ENCODE peak calls at places on chromosomes 2 and 18, in five cellular contexts. F is foreskin keratinocyte, O is HCEC 1CT, V is NCI-H460, G is anterior cingulate cortex. P is an unnamed sample.

GRCh38 chr2:64101141-64101591 is 43.1 kb downstream of the PELI1 start:
- DNase-seq in F (no peak), V (no peak), O (no peak), G (no peak), P (no peak)

GRCh38 chr2:127100261-127101047 is 6.5 kb downstream of the BIN1 start:
- DNase-seq in F (no peak), O (no peak), G (no peak), V (no peak), P (no peak)

GRCh38 chr2:28689764-28690163 is 61.9 kb upstream of the PPP1CB start:
- DNase-seq in V (no peak), F (no peak), G (no peak), O (no peak), P (no peak)

GRCh38 chr18:44232500-44232899 is 448.2 kb upstream of the SETBP1 start:
- DNase-seq in O (no peak), V (no peak), G (no peak), F (no peak), P (no peak)

GRCh38 chr2:128491845-128492244 is 173.2 kb upstream of the HS6ST1 start:
- DNase-seq in F (no peak), V (no peak), G (no peak), O (no peak), P (no peak)

GRCh38 chr2:19176977-19177376 is 181.4 kb downstream of the OSR1 start:
- DNase-seq in F (no peak), O (peak), V (no peak), G (no peak), P (no peak)

GRCh38 chr2:128783193-128783671 is 464.6 kb upstream of the HS6ST1 start:
- DNase-seq in O (no peak), F (no peak), G (no peak), V (no peak), P (no peak)

GRCh38 chr2:224915126-224915525 is 127.1 kb downstream of the DOCK10 start:
- DNase-seq in G (no peak), V (no peak), O (no peak), F (no peak), P (no peak)

GRCh38 chr2:13091463-13091862 is 374.7 kb downstream of the TRIB2 start:
- DNase-seq in O (peak), F (no peak), G (no peak), V (no peak), P (no peak)

GRCh38 chr2:110806053-110806452 is 73.7 kb downstream of the ACOXL start:
- DNase-seq in F (no peak), G (no peak), V (no peak), O (no peak), P (no peak)

GRCh38 chr2:237574894-237575868 is 8.8 kb downstream of the PRLH start:
- DNase-seq in F (peak), G (no peak), O (no peak), V (no peak), P (peak)

GRCh38 chr2:105396254-105397024 is 2.4 kb downstream of the FHL2 start:
- DNase-seq in O (peak), G (no peak), F (peak), V (peak), P (no peak)

GRCh38 chr2:15049096-15049993 is 416.8 kb downstream of the LRATD1 start:
- DNase-seq in G (no peak), F (no peak), V (no peak), O (no peak), P (no peak)

GRCh38 chr18:23994361-23994902 is 20.1 kb upstream of the TTC39C start:
- DNase-seq in G (no peak), F (peak), O (peak), V (peak), P (peak)

GRCh38 chr2:158969717-158970521 is 1.5 kb downstream of the TANC1 start:
- DNase-seq in F (no peak), G (no peak), O (no peak), V (no peak), P (peak)

GRCh38 chr2:82650038-82650437 is 1809.0 kb downstream of the SUCLG1 start:
- DNase-seq in O (peak), F (no peak), G (no peak), V (no peak), P (no peak)

GRCh38 chr18:11747286-11747685 is 58.2 kb downstream of the GNAL start:
- DNase-seq in F (no peak), O (no peak), V (no peak), G (no peak), P (no peak)

GRCh38 chr2:10362898-10363195 is 60.1 kb downstream of the HPCAL1 start:
- DNase-seq in V (no peak), G (no peak), F (no peak), O (no peak), P (no peak)

GRCh38 chr2:199798881-199799580 is 52.0 kb downstream of the FTCDNL1 start:
- DNase-seq in V (no peak), O (no peak), F (no peak), G (no peak), P (peak)

GRCh38 chr2:190887089-190887488 is 6.5 kb downstream of the GLS start:
- DNase-seq in F (no peak), G (no peak), V (no peak), O (peak), P (peak)

GRCh38 chr18:11553098-11553940 is 56.1 kb upstream of the SLC35G4 start:
- DNase-seq in F (no peak), G (no peak), O (peak), V (peak), P (peak)

GRCh38 chr2:205762883-205763282 is 80.6 kb downstream of the NRP2 start:
- DNase-seq in G (no peak), F (no peak), V (no peak), O (peak), P (no peak)

GRCh38 chr18:36075862-36076587 is 8.7 kb upstream of the RPRD1A start:
- DNase-seq in O (peak), V (peak), G (no peak), F (peak), P (peak)

GRCh38 chr2:171703574-171704347 is 16.5 kb downstream of the DYNC1I2 start:
- DNase-seq in G (no peak), O (peak), F (no peak), V (peak), P (peak)

GRCh38 chr2:189092936-189093335 is 86.6 kb downstream of the COL5A2 start:
- DNase-seq in O (peak), G (no peak), F (no peak), V (no peak), P (no peak)

GRCh38 chr2:132403176-132403575 is 13.4 kb upstream of the GPR39 start:
- DNase-seq in O (no peak), G (no peak), F (no peak), V (no peak), P (no peak)

GRCh38 chr2:149033716-149034115 is 4.8 kb upstream of the LYPD6B start:
- DNase-seq in O (no peak), F (no peak), V (no peak), G (no peak), P (no peak)

GRCh38 chr2:11329759-11330158 is 14.7 kb downstream of the ROCK2 start:
- DNase-seq in G (no peak), V (no peak), O (peak), F (no peak), P (no peak)

GRCh38 chr2:62398295-62398855 is 107.6 kb downstream of the TMEM17 start:
- DNase-seq in G (no peak), O (no peak), V (no peak), F (no peak), P (no peak)

GRCh38 chr2:155525194-155525593 is 807.3 kb downstream of the NR4A2 start:
- DNase-seq in V (no peak), O (no peak), F (no peak), G (no peak), P (no peak)

GRCh38 chr2:130370490-130370889 is 14.6 kb downstream of the PTPN18 start:
- DNase-seq in G (no peak), O (no peak), F (no peak), V (no peak), P (no peak)

GRCh38 chr2:43848174-43848573 is 9.4 kb downstream of the ABCG8 start:
- DNase-seq in V (no peak), G (no peak), O (no peak), F (peak), P (no peak)

GRCh38 chr18:65761636-65762310 is 11.0 kb downstream of the CDH7 start:
- DNase-seq in V (no peak), G (no peak), O (no peak), F (no peak), P (no peak)

P was measured in lung microvascular endothelial cell.